ENCODE peak calls at places on chromosomes 13 and 19, in four cellular contexts. W, O, Q and L are unnamed samples.

GRCh38 chr19:14361824-14362223 is 19.4 kb upstream of the ADGRE5 start:
- DNase-seq in W (no peak), O (no peak), Q (no peak), L (no peak)

GRCh38 chr13:73335938-73336337 is 277.1 kb downstream of the KLF5 start:
- DNase-seq in Q (no peak), W (no peak), O (no peak), L (no peak)

GRCh38 chr19:52039169-52039568 is 9.5 kb downstream of the ZNF432 start:
- DNase-seq in Q (no peak), W (no peak), O (no peak), L (no peak)

GRCh38 chr13:111912453-111912866 is 154.5 kb upstream of the SOX1 start:
- DNase-seq in W (no peak), Q (no peak), O (no peak), L (no peak)

GRCh38 chr19:47729468-47729798 is 15.9 kb upstream of the NOP53 start:
- DNase-seq in W (no peak), Q (peak; percentile 82), O (peak; percentile 84), L (no peak)

GRCh38 chr19:17703823-17704463 is 15.3 kb upstream of the MAP1S start:
- DNase-seq in O (peak; percentile 36), W (no peak), Q (peak; percentile 49), L (no peak)

GRCh38 chr13:77674802-77675201 is 22.7 kb upstream of the SLAIN1 start:
- DNase-seq in Q (no peak), W (no peak), O (no peak), L (no peak)

GRCh38 chr19:45187421-45188100 is 9.0 kb downstream of the BLOC1S3 start:
- DNase-seq in W (peak; percentile 41), Q (no peak), O (no peak), L (no peak)

GRCh38 chr19:49114630-49115363 is 627 bp downstream of the LIN7B start:
- DNase-seq in O (peak; percentile 46), W (no peak), Q (peak; percentile 45), L (no peak)

GRCh38 chr19:32345261-32346207 is at the start of gene ZNF507:
- DNase-seq in Q (peak; percentile 95), W (peak; percentile 78), O (peak; percentile 74), L (no peak)

GRCh38 chr19:831407-832369 is 4.1 kb downstream of the AZU1 start:
- DNase-seq in W (no peak), Q (no peak), O (no peak), L (no peak)

GRCh38 chr13:98206946-98207345 is 29.9 kb upstream of the RNF113B start:
- DNase-seq in W (no peak), Q (peak; percentile 78), O (peak; percentile 88), L (no peak)

GRCh38 chr19:50870417-50871089 is 2.7 kb upstream of the KLK2 start:
- DNase-seq in W (peak; percentile 11), O (no peak), Q (no peak), L (no peak)

GRCh38 chr13:33181264-33181663 is 104.3 kb downstream of the STARD13 start:
- DNase-seq in W (no peak), Q (no peak), O (no peak), L (no peak)

GRCh38 chr13:74206061-74206561 is 71.9 kb upstream of the KLF12 start:
- DNase-seq in W (no peak), Q (peak; percentile 53), O (peak; percentile 70), L (no peak)

GRCh38 chr13:106100261-106100919 is 435.1 kb downstream of the EFNB2 start:
- DNase-seq in Q (no peak), O (no peak), W (no peak), L (no peak)

GRCh38 chr19:18290250-18291018 is 9.0 kb upstream of the JUND start:
- DNase-seq in O (no peak), Q (no peak), W (no peak), L (no peak)

GRCh38 chr19:39402417-39403297 is 4.0 kb upstream of the ZFP36 start:
- DNase-seq in W (peak; percentile 59), Q (peak; percentile 70), O (peak; percentile 94), L (no peak)

GRCh38 chr13:20782116-20782708 is 8.5 kb upstream of the EEF1AKMT1 start:
- DNase-seq in O (no peak), W (no peak), Q (no peak), L (no peak)